ENCODE peak calls at places on chromosomes 6 and 20, in five cellular contexts. V is IMR-90, J is mesendoderm, H is H1, W is mesenchymal stem cell. C is an unnamed sample.

GRCh38 chr6:37314803-37315515 is 38.8 kb upstream of the RNF8 start:
- DNase-seq in J (peak), W (peak), H (peak), V (peak), C (no peak)

GRCh38 chr6:4114123-4114522 is 21.3 kb downstream of the ECI2 start:
- DNase-seq in J (no peak), H (no peak), W (no peak), V (peak), C (no peak)

GRCh38 chr20:3158968-3159431 is 665 bp downstream of the FASTKD5 start:
- DNase-seq in V (peak), H (no peak), W (peak), J (peak), C (no peak)

GRCh38 chr6:79421707-79422484 is 115.3 kb downstream of the LCA5 start:
- DNase-seq in W (peak), V (peak), H (no peak), J (no peak), C (no peak)

GRCh38 chr6:116764961-116765841 is at the start of gene FAM162B:
- DNase-seq in H (peak), W (peak), J (peak), V (peak), C (peak)

GRCh38 chr6:22448311-22448711 is 121.1 kb upstream of the HDGFL1 start:
- DNase-seq in J (no peak), H (no peak), W (peak), V (peak), C (peak)

GRCh38 chr20:63114006-63114692 is 101.8 kb downstream of the YTHDF1 start:
- DNase-seq in J (no peak), W (no peak), H (no peak), V (no peak), C (no peak)

GRCh38 chr6:3415490-3415889 is 41.4 kb downstream of the SLC22A23 start:
- DNase-seq in H (no peak), V (no peak), W (no peak), J (no peak), C (no peak)

GRCh38 chr20:64212750-64213149 is 42.8 kb upstream of the PCMTD2 start:
- DNase-seq in H (no peak), W (peak), V (peak), J (no peak), C (no peak)

GRCh38 chr6:127342296-127342945 is 988 bp downstream of the ECHDC1 start:
- DNase-seq in V (peak), H (no peak), W (peak), J (peak), C (peak)

GRCh38 chr20:24353135-24353694 is 116.2 kb upstream of the SYNDIG1 start:
- DNase-seq in V (no peak), W (no peak), J (no peak), H (no peak), C (no peak)

GRCh38 chr6:54183616-54184015 is 72.4 kb downstream of the MLIP start:
- DNase-seq in V (no peak), W (no peak), H (no peak), J (no peak), C (no peak)

GRCh38 chr20:25310268-25310920 is 62.5 kb downstream of the PYGB start:
- DNase-seq in H (no peak), W (peak), V (peak), J (peak), C (no peak)

GRCh38 chr20:35831983-35832382 is 60.2 kb downstream of the PHF20 start:
- DNase-seq in J (no peak), V (no peak), W (no peak), H (no peak), C (no peak)

GRCh38 chr6:4956625-4957024 is 47.2 kb downstream of the RPP40 start:
- DNase-seq in H (no peak), V (no peak), J (no peak), W (no peak), C (no peak)

GRCh38 chr20:31981784-31982183 is 13.8 kb downstream of the XKR7 start:
- DNase-seq in V (no peak), J (no peak), H (no peak), W (no peak), C (no peak)

GRCh38 chr6:4322134-4322845 is 186.9 kb upstream of the ECI2 start:
- DNase-seq in H (no peak), V (no peak), W (peak), J (no peak), C (no peak)

GRCh38 chr6:692858-693736 is at the start of gene EXOC2:
- DNase-seq in V (peak), J (peak), H (peak), W (peak), C (peak)

GRCh38 chr6:154598403-154598802 is 87.9 kb upstream of the CNKSR3 start:
- DNase-seq in H (no peak), J (peak), W (no peak), V (no peak), C (no peak)

GRCh38 chr20:58436868-58437645 is 48.0 kb downstream of the VAPB start:
- DNase-seq in W (no peak), H (no peak), V (no peak), J (no peak), C (no peak)

GRCh38 chr6:2257358-2257757 is 12.0 kb upstream of the GMDS start:
- DNase-seq in H (no peak), J (no peak), W (no peak), V (no peak), C (no peak)

GRCh38 chr6:132934496-132934895 is 120.1 kb downstream of the RPS12 start:
- DNase-seq in J (no peak), H (no peak), V (no peak), W (peak), C (no peak)

GRCh38 chr20:3760980-3761379 is 6.6 kb downstream of the ADISSP start:
- DNase-seq in J (no peak), W (peak), V (no peak), H (no peak), C (no peak)

GRCh38 chr6:3251462-3252314 is 7.1 kb upstream of the PSMG4 start:
- DNase-seq in J (peak), H (peak), V (peak), W (peak), C (peak)

GRCh38 chr6:136640132-136640915 is 90.1 kb upstream of the MAP7 start:
- DNase-seq in W (peak), V (peak), H (no peak), J (peak), C (no peak)

GRCh38 chr6:122995930-122996796 is at the start of gene CLVS2:
- DNase-seq in V (no peak), J (peak), H (peak), W (peak), C (peak)

GRCh38 chr6:122736166-122736565 is 43.4 kb upstream of the FABP7 start:
- DNase-seq in H (no peak), J (no peak), V (no peak), W (no peak), C (no peak)

GRCh38 chr20:54473340-54473739 is 2.1 kb upstream of the DOK5 start:
- DNase-seq in H (no peak), W (no peak), J (no peak), V (no peak), C (no peak)

GRCh38 chr6:151502499-151502898 is 8.7 kb downstream of the CCDC170 start:
- DNase-seq in J (no peak), V (peak), W (peak), H (no peak), C (no peak)

GRCh38 chr6:56520218-56520617 is 122.5 kb downstream of the DST start:
- DNase-seq in J (no peak), V (no peak), H (no peak), W (no peak), C (no peak)

GRCh38 chr6:25951296-25952032 is 11.1 kb upstream of the TRIM38 start:
- DNase-seq in V (no peak), H (no peak), J (no peak), W (no peak), C (no peak)
- H3K4me3 ChIP-seq in V (no peak), H (no peak), J (no peak), W (no peak), C (no peak)

DNA sequence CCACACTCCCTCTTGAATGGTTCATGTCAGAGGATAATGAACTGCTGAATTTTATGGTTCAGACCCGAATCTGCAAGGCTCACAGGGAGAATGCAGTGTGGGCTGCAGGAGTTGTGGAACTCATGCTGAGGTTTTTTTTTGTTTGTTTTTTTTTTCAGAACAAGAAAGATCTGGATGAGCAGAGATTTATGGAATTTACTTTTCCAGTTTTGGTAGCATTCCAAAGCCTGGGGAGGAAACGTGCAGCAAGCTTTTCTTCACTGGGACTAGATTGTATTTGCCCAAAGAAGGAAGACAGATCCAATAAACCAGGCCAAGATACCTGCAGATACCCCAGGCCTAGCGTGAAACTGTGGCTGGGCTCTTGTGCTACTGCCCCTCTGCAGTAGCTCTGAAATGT is 223.9 kb upstream of the TAB2 start:
- DNase-seq in W (peak), H (no peak), J (no peak), V (peak), C (no peak)
- H2BK15ac ChIP-seq in W (no peak), H (no peak), J (no peak), V (no peak), C (no peak)

DNA sequence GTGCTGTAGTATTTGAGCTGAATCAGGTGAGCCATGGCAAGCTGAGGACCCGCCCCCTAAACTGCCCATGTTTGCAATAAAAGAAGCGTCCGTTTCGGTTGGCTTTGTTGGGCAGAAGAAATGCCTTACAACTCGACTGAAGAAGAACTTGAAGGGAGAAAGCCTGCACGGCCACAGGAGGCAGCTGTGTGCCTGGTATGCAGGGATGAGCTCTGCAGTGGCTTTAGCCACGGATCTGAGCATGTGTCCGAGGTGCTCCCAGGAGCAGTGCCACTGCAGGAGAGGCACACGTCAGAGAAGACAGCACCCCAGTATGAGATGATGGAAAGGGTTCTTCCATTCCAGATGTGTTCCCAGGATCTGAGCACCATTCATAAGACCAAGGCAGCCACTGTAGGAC is 23.5 kb downstream of the KIZ start:
- DNase-seq in H (no peak), W (no peak), J (peak), V (no peak), C (no peak)
- H3K23ac ChIP-seq in H (no peak), W (no peak), J (no peak), V (no peak), C (no peak)

GRCh38 chr6:31546339-31546961 is at the start of gene ATP6V1G2:
- DNase-seq in V (peak), H (peak), J (peak), W (peak), C (peak)
- H3K4me3 ChIP-seq in V (peak), H (peak), J (peak), W (peak), C (peak)

DNA sequence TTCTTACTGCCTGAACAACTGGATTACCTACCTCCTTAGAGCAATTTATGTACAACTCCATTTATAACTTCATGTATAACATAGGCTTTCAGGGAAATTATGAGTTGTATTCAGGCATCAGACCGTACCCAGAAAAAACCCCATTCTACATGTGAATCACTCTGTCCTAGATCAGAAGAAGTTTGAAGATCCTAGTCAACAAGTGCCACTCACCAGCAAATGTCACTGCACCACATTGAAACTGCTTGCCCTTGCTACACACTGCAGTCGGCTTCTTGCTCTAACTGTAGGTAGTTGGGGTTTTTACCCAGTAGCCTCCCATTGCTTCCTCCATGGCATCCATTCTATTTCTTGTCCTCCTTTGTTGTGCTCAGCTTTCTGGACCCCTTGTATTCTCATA is 132.4 kb downstream of the DNAH8 start:
- DNase-seq in V (no peak), H (no peak), W (no peak), J (no peak), C (no peak)
- H2BK15ac ChIP-seq in V (no peak), H (no peak), W (no peak), J (no peak), C (no peak)

C was measured in neuronal stem cell.